ENCODE peak calls at places on chromosomes 16 and 17, in nine cellular contexts. Q is fibroblast of the aortic adventitia, H is HCT116, P is heart right ventricle, M is ascending aorta, O is lung, Y is GM23338, I is heart left ventricle, C is ovary. Z is an unnamed sample.

GRCh38 chr17:72079700-72080099 is 41.1 kb upstream of the SOX9 start:
- DNase-seq in O (no peak), I (no peak), C (no peak), Y (no peak), Q (peak), M (no peak), P (no peak), H (no peak), Z (no peak)

GRCh38 chr17:74295625-74296547 is 21.9 kb downstream of the DNAI2 start:
- DNase-seq in H (no peak), O (no peak), I (peak), M (no peak), P (peak), Q (peak), Y (no peak), C (no peak), Z (no peak)

GRCh38 chr17:75011788-75012319 is 616 bp upstream of the MRPL58 start:
- DNase-seq in I (peak), O (peak), P (peak), M (peak), Y (peak), Q (peak), C (peak), H (no peak), Z (peak)

GRCh38 chr17:51461578-51462004 is 201.2 kb downstream of the UTP18 start:
- DNase-seq in H (peak), C (peak), M (no peak), I (no peak), Y (peak), O (peak), Q (peak), P (peak), Z (peak)

GRCh38 chr17:65536573-65537342 is 24.7 kb downstream of the AXIN2 start:
- DNase-seq in C (no peak), M (no peak), O (no peak), Q (peak), P (no peak), H (no peak), Y (no peak), I (peak), Z (peak)

GRCh38 chr16:75345711-75346110 is 87.6 kb downstream of the CFDP1 start:
- DNase-seq in M (no peak), C (no peak), H (no peak), P (no peak), I (no peak), Y (no peak), O (no peak), Q (no peak), Z (no peak)

GRCh38 chr16:85301171-85301690 is 189.0 kb upstream of the CIBAR2 start:
- DNase-seq in Y (no peak), O (no peak), H (no peak), I (no peak), C (no peak), M (no peak), P (no peak), Q (no peak), Z (no peak)

GRCh38 chr16:77273815-77274214 is 74.6 kb downstream of the SYCE1L start:
- DNase-seq in H (no peak), M (no peak), P (no peak), I (no peak), C (no peak), Y (peak), Q (peak), O (no peak), Z (peak)

GRCh38 chr16:28193530-28194423 is 18.0 kb downstream of the XPO6 start:
- DNase-seq in Y (no peak), M (peak), C (no peak), Q (peak), O (no peak), P (no peak), H (no peak), I (no peak), Z (peak)

GRCh38 chr16:8627456-8627855 is 6.0 kb downstream of the METTL22 start:
- DNase-seq in O (no peak), Y (no peak), P (no peak), C (no peak), M (no peak), H (no peak), Q (no peak), I (no peak), Z (no peak)

GRCh38 chr16:69937465-69937951 is 13.6 kb upstream of the CLEC18A start:
- DNase-seq in H (no peak), I (no peak), Y (peak), O (no peak), Q (no peak), M (no peak), P (no peak), C (no peak), Z (no peak)

GRCh38 chr17:81386646-81387234 is 8.5 kb upstream of the BAHCC1 start:
- DNase-seq in P (no peak), Q (no peak), O (no peak), C (peak), I (peak), H (no peak), M (no peak), Y (peak), Z (peak)

GRCh38 chr16:77306050-77306616 is 106.9 kb downstream of the SYCE1L start:
- DNase-seq in P (no peak), H (no peak), O (no peak), Y (no peak), M (no peak), I (no peak), Q (no peak), C (no peak), Z (no peak)

GRCh38 chr17:50274142-50274944 is at the start of gene TMEM92:
- DNase-seq in Q (no peak), C (no peak), M (no peak), O (peak), P (no peak), H (peak), I (no peak), Y (peak), Z (no peak)

GRCh38 chr16:84726079-84726669 is 26.4 kb downstream of the USP10 start:
- DNase-seq in Q (peak), P (peak), I (peak), M (peak), Y (peak), O (peak), H (peak), C (peak), Z (peak)

DNA sequence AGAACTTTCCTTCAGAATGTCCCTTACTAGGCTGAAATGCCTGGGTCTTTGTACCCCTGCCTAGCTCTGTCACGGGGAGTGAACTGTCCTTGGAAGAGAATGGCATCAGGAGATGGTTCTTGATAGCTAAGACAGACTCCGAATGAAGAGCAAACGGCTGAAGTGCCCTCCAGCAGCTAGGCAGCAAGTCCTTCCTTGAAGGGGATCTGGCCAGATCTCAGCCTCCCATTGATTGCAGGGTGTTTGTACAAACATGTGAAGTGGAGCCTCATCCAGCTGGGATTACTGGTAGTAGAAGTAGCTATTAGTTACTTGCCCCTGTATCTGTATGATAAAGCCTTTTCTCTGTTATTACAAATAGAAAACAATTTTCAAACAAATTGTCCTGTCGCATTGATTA is 30.9 kb downstream of the LRRC36 start:
- DNase-seq in H (no peak), M (no peak), Q (no peak), P (no peak), O (peak), I (no peak), C (no peak), Y (no peak), Z (no peak)
- H3K4me3 ChIP-seq in H (no peak), M (no peak), Q (no peak), P (no peak), O (no peak), I (no peak), C (no peak), Y (no peak), Z (no peak)

GRCh38 chr17:61425682-61426481 is 26.2 kb downstream of the TBX2 start:
- DNase-seq in M (no peak), C (no peak), Q (no peak), O (no peak), Y (peak), H (peak), P (no peak), I (no peak), Z (no peak)
- TF ChIP-seq CTCF in M (no peak), C (no peak), Q (no peak), O (no peak), Y (peak), H (peak), P (no peak), I (no peak), Z (no peak)

GRCh38 chr16:16012144-16012543 is 62.7 kb downstream of the ABCC1 start:
- DNase-seq in Q (no peak), I (no peak), H (no peak), O (no peak), P (no peak), M (no peak), C (no peak), Y (no peak), Z (no peak)
- H3K4me3 ChIP-seq in Q (no peak), I (no peak), H (no peak), O (no peak), P (no peak), M (no peak), C (no peak), Y (no peak), Z (no peak)

GRCh38 chr16:22220714-22221113 is 14.6 kb downstream of the EEF2K start:
- DNase-seq in Y (no peak), Q (no peak), H (no peak), P (peak), O (no peak), M (peak), I (peak), C (peak), Z (no peak)
- TF ChIP-seq CTCF in Y (no peak), Q (no peak), H (no peak), P (no peak), O (no peak), M (no peak), I (no peak), C (no peak), Z (no peak)